ENCODE peak calls at places on chromosomes 4 and X, in eight cellular contexts. J is testis; Z is IMR-90; D is hepatocyte; K is breast epithelium; R is lower lobe of right lung; E is ovary; G is CD8-positive, alpha-beta memory T cell. F is an unnamed sample. For H3K4me1 and H3K27me3, the result is how much of the 10 kb centered on the place peaks cover.

GRCh38 chrX:153702350-153703035 is 14.8 kb downstream of the SLC6A8 start:
- DNase-seq in J (no peak), Z (no peak), R (no peak), K (no peak), E (no peak), D (no peak), G (no peak), F (no peak)

GRCh38 chr4:120801171-120801758 is 121.3 kb downstream of the PRDM5 start:
- DNase-seq in Z (peak), G (no peak), J (no peak), E (peak), K (no peak), D (peak), R (no peak), F (peak)

GRCh38 chrX:28997716-28998115 is 410.5 kb downstream of the IL1RAPL1 start:
- DNase-seq in G (no peak), J (no peak), K (no peak), R (no peak), E (no peak), Z (peak), D (no peak), F (no peak)

GRCh38 chr4:121484633-121485032 is 103.8 kb upstream of the QRFPR start:
- DNase-seq in R (peak), E (no peak), G (no peak), D (peak), K (no peak), Z (peak), J (peak), F (no peak)

GRCh38 chr4:48428926-48429325 is 54.2 kb upstream of the SLC10A4 start:
- DNase-seq in Z (no peak), R (no peak), G (no peak), E (no peak), K (no peak), D (no peak), J (no peak), F (no peak)

GRCh38 chr4:87427518-87427868 is 5.1 kb downstream of the NUDT9 start:
- DNase-seq in D (no peak), R (no peak), Z (no peak), G (no peak), K (no peak), E (no peak), J (no peak), F (no peak)

GRCh38 chr4:55269970-55270369 is 76.1 kb upstream of the SRD5A3 start:
- DNase-seq in E (no peak), J (no peak), D (no peak), G (no peak), R (no peak), K (no peak), Z (no peak), F (no peak)

GRCh38 chr4:86092684-86093083 is 267.2 kb downstream of the MAPK10 start:
- DNase-seq in J (no peak), R (no peak), E (no peak), Z (peak), G (no peak), D (no peak), K (no peak), F (no peak)

GRCh38 chr4:70915048-70915815 is 13.1 kb downstream of the MOB1B start:
- DNase-seq in R (no peak), Z (peak), G (no peak), K (no peak), E (no peak), D (no peak), J (no peak), F (no peak)

GRCh38 chrX:124127496-124127895 is 166.0 kb downstream of the STAG2 start:
- DNase-seq in R (no peak), Z (no peak), G (no peak), E (no peak), D (no peak), K (no peak), J (no peak), F (no peak)

GRCh38 chr4:173924561-173924960 is 358.9 kb downstream of the FBXO8 start:
- DNase-seq in E (no peak), R (no peak), J (no peak), G (no peak), K (no peak), Z (no peak), D (no peak), F (no peak)

GRCh38 chrX:2434764-2435163 is 66.0 kb downstream of the DHRSX start:
- DNase-seq in Z (no peak), E (no peak), R (no peak), G (no peak), K (no peak), J (no peak), D (no peak), F (no peak)

GRCh38 chrX:27186671-27187070 is 276.5 kb downstream of the PPP4R3C start:
- DNase-seq in D (peak), E (no peak), Z (peak), J (peak), K (no peak), R (no peak), G (no peak), F (no peak)

GRCh38 chrX:110044531-110045249 is 41.8 kb downstream of the TMEM164 start:
- DNase-seq in R (no peak), D (no peak), Z (no peak), J (no peak), K (no peak), G (no peak), E (no peak), F (no peak)

GRCh38 chrX:105282077-105282476 is 61.6 kb upstream of the TEX13A start:
- DNase-seq in G (no peak), Z (no peak), D (no peak), E (no peak), J (no peak), K (no peak), R (no peak), F (no peak)

GRCh38 chr4:185549095-185549494 is 13.8 kb upstream of the PDLIM3 start:
- DNase-seq in R (no peak), Z (no peak), K (no peak), J (no peak), G (no peak), D (no peak), E (no peak), F (no peak)

GRCh38 chrX:50838820-50839600 is 25.0 kb upstream of the SHROOM4 start:
- DNase-seq in Z (no peak), E (no peak), K (no peak), R (no peak), D (no peak), G (no peak), J (no peak), F (no peak)

GRCh38 chrX:72094894-72095293 is 36.8 kb downstream of the RTL5 start:
- DNase-seq in D (peak), J (peak), Z (peak), R (peak), G (peak), E (no peak), K (no peak), F (peak)

GRCh38 chr4:147707892-147708672 is 23.8 kb upstream of the ARHGAP10 start:
- DNase-seq in R (no peak), G (peak), E (peak), Z (peak), K (no peak), D (peak), J (peak), F (no peak)

DNA sequence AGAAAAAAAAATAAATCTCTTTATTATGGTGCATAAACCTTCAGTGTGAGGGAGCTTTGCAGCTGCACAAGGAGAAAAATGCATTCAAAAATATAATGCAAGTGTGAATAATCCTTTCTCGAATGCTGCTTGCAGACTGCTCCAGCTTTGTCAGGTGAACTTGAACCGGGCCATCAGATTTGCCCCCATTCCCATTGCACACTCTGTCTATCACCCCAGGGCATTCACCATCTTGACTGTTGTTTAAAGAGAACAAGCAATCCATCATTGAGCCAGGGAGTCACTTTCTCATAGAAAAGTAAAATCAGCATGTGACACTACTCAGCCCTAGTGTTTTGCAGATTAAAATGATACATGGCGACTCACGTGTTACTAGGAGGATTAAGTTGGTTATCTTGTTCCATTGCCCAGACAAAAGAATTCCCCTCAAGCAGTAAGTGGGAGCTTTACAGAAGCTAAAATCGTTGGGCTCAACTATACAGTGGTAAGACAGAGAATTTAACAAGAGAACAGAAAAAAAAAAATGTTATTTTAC is 67.7 kb downstream of the NEUROG2 start:
- DNase-seq in G (no peak), R (no peak), D (no peak), K (no peak), E (no peak), J (peak), Z (peak), F (no peak)
- H3K4me3 ChIP-seq in G (no peak), R (no peak), D (no peak), K (no peak), E (no peak), J (no peak), Z (no peak), F (no peak)

GRCh38 chr4:7804759-7805385 is 134.8 kb downstream of the AFAP1 start:
- DNase-seq in J (no peak), K (no peak), G (no peak), E (no peak), R (no peak), D (no peak), Z (no peak), F (no peak)
- H3K4me1 ChIP-seq in J (under half), K (under half), G (under half), E (under half), R (half or more), D (under half), Z (under half), F (under half)

GRCh38 chr4:144712775-144713174 is 66.8 kb downstream of the HHIP start:
- DNase-seq in R (no peak), G (no peak), E (no peak), Z (peak), J (no peak), D (no peak), K (no peak), F (no peak)

GRCh38 chr4:144715230-144715629 is 69.3 kb downstream of the HHIP start:
- DNase-seq in R (no peak), E (no peak), D (no peak), K (no peak), G (no peak), Z (no peak), J (no peak), F (no peak)

GRCh38 chr4:144711685-144712456 is 65.9 kb downstream of the HHIP start:
- DNase-seq in J (no peak), D (no peak), G (no peak), E (no peak), K (no peak), R (no peak), Z (no peak), F (no peak)

GRCh38 chr4:144716778-144717177 is 70.8 kb downstream of the HHIP start:
- DNase-seq in G (no peak), Z (peak), R (no peak), D (no peak), J (no peak), K (no peak), E (no peak), F (no peak)

GRCh38 chr4:144714166-144714565 is 68.2 kb downstream of the HHIP start:
- DNase-seq in R (no peak), E (no peak), J (no peak), Z (peak), G (no peak), D (no peak), K (no peak), F (no peak)
- H3K27me3 ChIP-seq in R (under half), E (under half), J (under half), Z (under half), G (under half), D (under half), K (under half), F (under half)

GRCh38 chr4:184096561-184097239 is 121.0 kb downstream of the ENPP6 start:
- DNase-seq in Z (peak), K (no peak), R (no peak), E (peak), J (peak), D (peak), G (no peak), F (no peak)
- H3K4me3 ChIP-seq in Z (no peak), K (peak), R (peak), E (peak), J (peak), D (no peak), G (no peak), F (peak)

DNA sequence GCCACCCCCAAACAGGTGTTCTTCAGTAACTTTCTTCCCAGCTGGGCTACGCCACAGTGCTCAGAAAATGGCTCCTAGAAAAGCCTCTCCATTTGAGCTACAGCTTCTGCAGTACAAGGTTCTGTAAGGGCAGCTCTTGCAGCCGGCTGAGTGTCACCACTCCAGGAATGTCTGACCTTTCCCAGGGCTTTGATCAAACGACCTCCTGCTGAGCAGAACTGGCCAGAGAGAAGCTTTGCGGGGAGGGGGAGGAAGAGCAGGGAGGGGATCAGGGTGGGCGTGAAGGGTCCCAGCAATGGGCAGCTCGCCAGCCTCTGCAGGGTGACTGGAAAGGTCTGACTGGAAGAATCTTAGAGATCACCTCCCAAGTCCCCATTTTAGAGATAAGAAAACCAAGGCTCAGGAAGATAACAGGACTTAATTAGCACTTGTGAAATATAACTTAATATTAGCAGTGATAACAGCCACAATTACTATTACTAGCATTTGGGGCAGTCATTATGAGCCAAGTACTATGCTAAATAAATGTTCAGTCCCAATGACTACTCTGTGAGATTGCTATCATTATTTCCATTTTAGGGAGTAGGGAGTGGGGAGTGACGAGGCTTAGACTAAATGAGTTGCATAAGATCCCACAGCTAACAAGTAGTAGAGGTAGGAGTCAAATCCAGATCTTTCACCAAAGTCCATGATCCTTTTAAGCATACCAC is 51.1 kb downstream of the LEF1 start:
- DNase-seq in Z (no peak), G (no peak), R (no peak), K (no peak), J (no peak), D (no peak), E (no peak), F (no peak)
- H3K4me1 ChIP-seq in Z (under half), G (half or more), R (under half), K (under half), J (under half), D (under half), E (under half), F (under half)

GRCh38 chrX:11185861-11186260 is 74.7 kb downstream of the HCCS start:
- DNase-seq in G (no peak), R (no peak), K (no peak), J (no peak), E (no peak), Z (no peak), D (no peak), F (no peak)

GRCh38 chrX:11187001-11187400 is 75.9 kb downstream of the HCCS start:
- DNase-seq in G (no peak), E (no peak), K (no peak), R (no peak), Z (no peak), J (no peak), D (no peak), F (no peak)

GRCh38 chrX:11190745-11191510 is 79.8 kb downstream of the HCCS start:
- DNase-seq in J (no peak), R (no peak), Z (no peak), K (no peak), E (no peak), G (no peak), D (peak), F (no peak)

GRCh38 chrX:11188664-11189063 is 77.5 kb downstream of the HCCS start:
- DNase-seq in R (no peak), G (no peak), K (no peak), E (no peak), Z (peak), J (no peak), D (no peak), F (no peak)

DNA sequence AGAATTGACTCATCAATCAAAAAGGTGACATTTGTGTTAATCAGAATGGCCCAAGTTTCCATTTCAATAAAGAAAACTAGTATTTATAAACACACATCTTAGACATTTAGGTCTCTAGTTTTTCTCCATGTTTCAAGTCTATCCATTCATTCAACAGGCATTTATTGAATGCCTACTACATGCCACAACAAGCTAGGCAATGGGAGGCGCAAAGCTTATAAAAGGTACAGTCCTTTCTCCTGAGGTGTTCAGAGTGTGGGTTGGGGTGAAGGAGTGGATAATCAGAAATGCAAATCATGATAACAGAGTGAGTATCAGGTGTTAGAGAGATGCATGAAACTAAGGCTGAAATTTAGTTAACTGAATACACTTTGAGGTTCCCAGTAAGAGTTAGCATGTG is 78.0 kb downstream of the HCCS start:
- DNase-seq in R (no peak), Z (no peak), G (no peak), J (no peak), D (no peak), E (no peak), K (no peak), F (no peak)
- H3K27me3 ChIP-seq in R (under half), Z (under half), G (under half), J (under half), D (under half), E (under half), K (under half), F (under half)